ENCODE peak calls at places on chromosomes 6 and 20, in eight cellular contexts. X, J, Z, K, S, L, T and W are unnamed samples.

GRCh38 chr6:90350689-90351554 is 54.3 kb upstream of the BACH2 start:
- DNase-seq in L (no peak), T (no peak), X (no peak), S (no peak), Z (peak; percentile 34), K (no peak), J (no peak), W (no peak)

GRCh38 chr6:129069006-129069405 is 186.1 kb downstream of the LAMA2 start:
- DNase-seq in T (no peak), J (no peak), X (peak; percentile 3), Z (peak; percentile 10), S (no peak), K (no peak), L (no peak), W (peak; percentile 13)

GRCh38 chr6:121748376-121748775 is 312.9 kb downstream of the GJA1 start:
- DNase-seq in T (no peak), L (no peak), X (peak; percentile 86), K (no peak), J (no peak), S (no peak), Z (peak; percentile 72), W (no peak)

GRCh38 chr6:15747354-15747883 is 84.6 kb upstream of the DTNBP1 start:
- DNase-seq in L (no peak), K (no peak), J (no peak), S (no peak), X (no peak), Z (no peak), T (no peak), W (no peak)

GRCh38 chr6:15481892-15482291 is 180.9 kb downstream of the DTNBP1 start:
- DNase-seq in J (no peak), K (no peak), L (no peak), S (no peak), Z (no peak), X (no peak), T (no peak), W (no peak)

GRCh38 chr6:71531841-71532240 is 243.2 kb downstream of the OGFRL1 start:
- DNase-seq in Z (no peak), K (peak; percentile 16), J (peak; percentile 16), L (no peak), X (no peak), T (no peak), S (no peak), W (no peak)

GRCh38 chr6:138454976-138455706 is 44.2 kb downstream of the NHSL1 start:
- DNase-seq in Z (no peak), K (no peak), T (no peak), L (no peak), S (no peak), X (no peak), J (peak; percentile 74), W (no peak)

GRCh38 chr20:58697201-58697866 is 4.7 kb downstream of the NPEPL1 start:
- DNase-seq in T (no peak), X (no peak), Z (no peak), S (peak; percentile 11), J (peak; percentile 29), K (no peak), L (no peak), W (peak; percentile 13)

GRCh38 chr6:26401987-26402658 is at the start of gene BTN3A1:
- DNase-seq in L (peak; percentile 74), Z (peak; percentile 80), X (peak; percentile 89), S (peak; percentile 46), K (peak; percentile 38), T (peak; percentile 71), J (peak; percentile 84), W (peak; percentile 69)

GRCh38 chr6:135922170-135922569 is 70.7 kb downstream of the PDE7B start:
- DNase-seq in Z (peak; percentile 99), J (no peak), T (no peak), K (no peak), X (peak; percentile 89), S (no peak), L (peak; percentile 31), W (no peak)

GRCh38 chr6:71124340-71124739 is 164.3 kb upstream of the OGFRL1 start:
- DNase-seq in T (no peak), L (no peak), K (no peak), J (no peak), Z (no peak), X (no peak), S (no peak), W (no peak)

GRCh38 chr6:27650620-27651370 is 177.9 kb upstream of the ZNF184 start:
- DNase-seq in J (no peak), Z (peak; percentile 49), L (peak; percentile 61), K (no peak), S (no peak), T (no peak), X (peak; percentile 63), W (peak; percentile 71)
- H3K27ac ChIP-seq in J (no peak overlapping the region), Z (no peak overlapping the region), L (no peak overlapping the region), K (no peak overlapping the region), S (no peak overlapping the region), T (no peak overlapping the region), X (no peak overlapping the region), W (no peak overlapping the region)

GRCh38 chr6:156999762-157000161 is 222.6 kb downstream of the ARID1B start:
- DNase-seq in K (no peak), T (no peak), L (no peak), Z (no peak), J (no peak), X (no peak), S (no peak), W (no peak)

GRCh38 chr6:157005940-157006339 is 228.8 kb downstream of the ARID1B start:
- DNase-seq in L (no peak), S (no peak), K (no peak), Z (no peak), X (no peak), T (no peak), J (no peak), W (no peak)

GRCh38 chr6:157004530-157004929 is 227.4 kb downstream of the ARID1B start:
- DNase-seq in K (no peak), L (no peak), J (no peak), Z (no peak), S (no peak), T (no peak), X (no peak), W (no peak)

GRCh38 chr6:157001716-157002115 is 224.5 kb downstream of the ARID1B start:
- DNase-seq in S (no peak), X (no peak), K (no peak), J (no peak), Z (no peak), T (no peak), L (no peak), W (no peak)

GRCh38 chr6:157002795-157003194 is 225.6 kb downstream of the ARID1B start:
- DNase-seq in Z (no peak), X (no peak), K (no peak), J (no peak), S (no peak), T (no peak), L (no peak), W (no peak)
- H3K27ac ChIP-seq in Z (no peak overlapping the region), X (no peak overlapping the region), K (no peak overlapping the region), J (no peak overlapping the region), S (no peak overlapping the region), T (no peak overlapping the region), L (no peak overlapping the region), W (no peak overlapping the region)

GRCh38 chr6:112155900-112156299 is 68.5 kb downstream of the FAM229B start:
- DNase-seq in T (no peak), K (no peak), X (peak; percentile 29), Z (peak; percentile 9), S (no peak), J (no peak), L (no peak), W (peak; percentile 50)

GRCh38 chr6:112154711-112155110 is 67.3 kb downstream of the FAM229B start:
- DNase-seq in L (no peak), S (no peak), J (no peak), K (no peak), T (no peak), Z (no peak), X (no peak), W (no peak)

GRCh38 chr6:112150363-112150762 is 63.0 kb downstream of the FAM229B start:
- DNase-seq in J (peak; percentile 47), T (no peak), L (no peak), S (no peak), K (no peak), Z (peak; percentile 42), X (peak; percentile 50), W (no peak)

GRCh38 chr6:112156694-112157093 is 69.3 kb downstream of the FAM229B start:
- DNase-seq in Z (no peak), L (no peak), K (no peak), X (no peak), S (no peak), T (no peak), J (no peak), W (no peak)

GRCh38 chr6:112153926-112154621 is 66.7 kb downstream of the FAM229B start:
- DNase-seq in J (no peak), L (peak; percentile 31), S (no peak), Z (peak; percentile 62), K (no peak), T (no peak), X (peak; percentile 78), W (peak; percentile 78)
- H3K27ac ChIP-seq in J (no peak overlapping the region), L (no peak overlapping the region), S (no peak overlapping the region), Z (peak overlapping the region; percentile 57), K (no peak overlapping the region), T (no peak overlapping the region), X (no peak overlapping the region), W (no peak overlapping the region)

GRCh38 chr20:47785900-47786762 is 850 bp upstream of the SULF2 start:
- DNase-seq in J (peak; percentile 84), X (peak; percentile 90), T (peak; percentile 62), K (peak; percentile 50), S (peak; percentile 61), Z (peak; percentile 81), L (peak; percentile 86), W (peak; percentile 92)
- H3K27ac ChIP-seq in J (peak overlapping the region; percentile 13), X (peak overlapping the region; percentile 73), T (peak overlapping the region; percentile 60), K (no peak overlapping the region), S (peak overlapping the region; percentile 84), Z (no peak overlapping the region), L (peak overlapping the region; percentile 83), W (no peak overlapping the region)

DNA sequence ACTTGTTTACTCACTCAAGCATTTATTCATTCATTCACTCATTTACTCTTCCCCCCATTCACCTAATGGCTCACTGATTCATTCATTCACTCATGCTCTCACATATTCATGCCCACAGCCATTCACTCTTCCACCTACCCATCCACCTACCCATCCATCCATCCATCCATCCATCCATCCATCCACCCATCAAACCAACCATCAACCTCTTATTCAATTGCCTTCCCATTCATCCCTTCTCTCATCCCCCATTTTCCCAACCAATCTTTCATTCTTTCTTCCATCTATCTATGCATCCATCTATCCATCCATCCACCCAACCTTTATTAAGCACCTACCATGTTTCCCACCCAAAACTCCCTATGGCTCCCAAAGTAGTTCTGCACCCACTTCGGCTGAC is 1.6 kb upstream of the ARHGAP40 start:
- DNase-seq in K (no peak), S (no peak), T (no peak), Z (no peak), J (no peak), X (no peak), L (no peak), W (no peak)
- H3K27ac ChIP-seq in K (no peak overlapping the region), S (no peak overlapping the region), T (no peak overlapping the region), Z (no peak overlapping the region), J (no peak overlapping the region), X (no peak overlapping the region), L (no peak overlapping the region), W (no peak overlapping the region)